ENCODE peak calls at places on chromosomes 12 and 14, in four cellular contexts. F, G, A and O are unnamed samples.

GRCh38 chr14:64923015-64923414 is 8.8 kb downstream of the CHURC1 start:
- DNase-seq in A (no peak), F (no peak), G (no peak), O (no peak)

GRCh38 chr14:44791730-44792129 is 170.0 kb downstream of the KLHL28 start:
- DNase-seq in F (no peak), G (no peak), A (no peak), O (no peak)

GRCh38 chr14:44099752-44100462 is 407.2 kb downstream of the FSCB start:
- DNase-seq in G (no peak), F (no peak), A (no peak), O (no peak)

GRCh38 chr12:124403273-124403672 is 108.4 kb downstream of the RFLNA start:
- DNase-seq in G (no peak), F (no peak), A (no peak), O (no peak)

GRCh38 chr14:70890842-70891442 is 16.3 kb upstream of the PCNX1 start:
- DNase-seq in G (no peak), A (no peak), F (no peak), O (no peak)

GRCh38 chr14:75566321-75566720 is 12.1 kb upstream of the FLVCR2 start:
- DNase-seq in F (peak), G (no peak), A (no peak), O (no peak)

GRCh38 chr14:25032092-25032784 is 17.7 kb downstream of the STXBP6 start:
- DNase-seq in G (no peak), A (no peak), F (no peak), O (no peak)

GRCh38 chr14:96088131-96088880 is 49.1 kb downstream of the C14orf132 start:
- DNase-seq in G (no peak), A (no peak), F (no peak), O (peak)